ENCODE peak calls at places on chromosome 14, in five cellular contexts. S, B, E, P and F are unnamed samples.
A peak's percentile ranks its signal among the peaks of the same experiment; 100 is the strongest.

GRCh38 chr14:92527724-92528123 is 14.1 kb downstream of the RIN3 start:
- DNase-seq in S (no peak), B (peak; percentile 83), E (no peak), P (no peak), F (no peak)

GRCh38 chr14:49566714-49567113 is 19.5 kb downstream of the RPS29 start:
- DNase-seq in S (no peak), B (no peak), E (no peak), P (no peak), F (no peak)

GRCh38 chr14:33210304-33210703 is 271.6 kb downstream of the NPAS3 start:
- DNase-seq in S (no peak), B (peak; percentile 1), E (no peak), P (no peak), F (no peak)

GRCh38 chr14:23727566-23728335 is 91.6 kb downstream of the DHRS2 start:
- DNase-seq in S (peak; percentile 39), B (peak; percentile 26), E (no peak), P (peak; percentile 58), F (peak; percentile 90)

GRCh38 chr14:30656190-30656632 is 34.1 kb downstream of the SCFD1 start:
- DNase-seq in S (no peak), B (peak; percentile 26), E (peak; percentile 4), P (peak; percentile 18), F (peak; percentile 68)

GRCh38 chr14:24068711-24069410 is 2.5 kb upstream of the CPNE6 start:
- DNase-seq in S (no peak), B (no peak), E (no peak), P (no peak), F (no peak)

GRCh38 chr14:24078146-24078545 is 6.8 kb downstream of the CPNE6 start:
- DNase-seq in S (no peak), B (no peak), E (no peak), P (no peak), F (no peak)

GRCh38 chr14:93239869-93240677 is 33.0 kb downstream of the UBR7 start:
- DNase-seq in S (no peak), B (peak; percentile 89), E (no peak), P (no peak), F (no peak)

GRCh38 chr14:80211143-80212024 is at the start of gene DIO2:
- DNase-seq in S (no peak), B (peak; percentile 31), E (no peak), P (no peak), F (no peak)

GRCh38 chr14:35965425-35965824 is 139.3 kb downstream of the BRMS1L start:
- DNase-seq in S (no peak), B (no peak), E (no peak), P (no peak), F (no peak)
- TF ChIP-seq MXI1 in S (no peak), B (no peak), E (no peak), P (no peak), F (no peak)

DNA sequence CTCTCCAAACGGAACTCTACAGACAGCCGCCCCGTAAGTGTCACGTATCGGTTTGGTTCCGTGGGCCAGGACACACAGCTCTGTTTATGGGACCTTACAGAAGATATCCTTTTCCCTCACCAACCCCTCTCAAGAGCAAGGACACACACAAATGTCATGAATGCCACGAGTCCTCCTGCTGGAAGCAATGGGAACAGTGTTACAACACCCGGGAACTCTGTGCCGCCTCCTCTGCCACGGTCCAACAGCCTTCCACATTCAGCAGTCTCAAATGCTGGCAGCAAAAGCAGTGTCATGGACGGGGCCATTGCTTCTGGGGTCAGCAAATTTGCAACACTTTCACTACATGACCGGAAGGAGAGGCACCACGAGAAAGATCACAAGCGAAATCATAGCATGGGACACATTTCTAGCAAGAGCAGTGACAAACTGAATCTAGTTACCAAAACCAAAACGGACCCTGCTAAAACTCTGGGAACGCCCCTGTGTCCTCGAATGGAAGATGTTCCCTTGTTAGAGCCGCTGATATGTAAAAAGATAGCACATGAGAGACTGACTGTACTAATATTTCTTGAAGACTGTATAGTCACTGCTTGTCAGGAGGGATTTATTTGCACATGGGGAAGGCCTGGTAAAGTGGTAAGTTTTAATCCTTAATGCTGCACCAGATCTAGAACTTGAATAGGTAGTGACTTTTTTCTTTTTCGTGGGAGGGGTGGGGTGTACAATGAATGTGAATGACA is 69.7 kb downstream of the WDR20 start:
- DNase-seq in S (no peak), B (peak; percentile 28), E (no peak), P (peak; percentile 67), F (peak; percentile 58)
- TF ChIP-seq MXI1 in S (no peak), B (no peak), E (no peak), P (no peak), F (no peak)

DNA sequence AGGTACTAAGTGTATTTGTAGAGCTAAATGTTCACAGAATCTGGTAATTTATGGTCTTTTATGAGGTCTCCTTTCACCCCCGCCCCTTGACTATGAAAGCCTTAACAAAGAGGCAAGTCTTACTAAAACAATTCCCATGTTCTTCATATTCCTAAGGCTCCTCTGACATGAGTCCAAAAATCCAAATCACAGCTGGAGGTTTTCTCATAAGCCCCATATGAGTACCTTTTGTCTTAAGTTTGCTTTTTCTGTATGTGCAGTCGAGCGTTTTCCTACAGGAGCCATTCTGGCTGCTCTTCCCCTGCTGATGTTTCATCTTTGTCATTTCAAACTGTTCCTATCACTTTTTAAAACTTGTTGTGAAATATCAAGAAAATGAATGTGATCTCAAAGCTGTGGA is 55.2 kb downstream of the SIX1 start:
- DNase-seq in S (no peak), B (no peak), E (no peak), P (no peak), F (no peak)
- TF ChIP-seq MXI1 in S (no peak), B (no peak), E (no peak), P (no peak), F (no peak)

DNA sequence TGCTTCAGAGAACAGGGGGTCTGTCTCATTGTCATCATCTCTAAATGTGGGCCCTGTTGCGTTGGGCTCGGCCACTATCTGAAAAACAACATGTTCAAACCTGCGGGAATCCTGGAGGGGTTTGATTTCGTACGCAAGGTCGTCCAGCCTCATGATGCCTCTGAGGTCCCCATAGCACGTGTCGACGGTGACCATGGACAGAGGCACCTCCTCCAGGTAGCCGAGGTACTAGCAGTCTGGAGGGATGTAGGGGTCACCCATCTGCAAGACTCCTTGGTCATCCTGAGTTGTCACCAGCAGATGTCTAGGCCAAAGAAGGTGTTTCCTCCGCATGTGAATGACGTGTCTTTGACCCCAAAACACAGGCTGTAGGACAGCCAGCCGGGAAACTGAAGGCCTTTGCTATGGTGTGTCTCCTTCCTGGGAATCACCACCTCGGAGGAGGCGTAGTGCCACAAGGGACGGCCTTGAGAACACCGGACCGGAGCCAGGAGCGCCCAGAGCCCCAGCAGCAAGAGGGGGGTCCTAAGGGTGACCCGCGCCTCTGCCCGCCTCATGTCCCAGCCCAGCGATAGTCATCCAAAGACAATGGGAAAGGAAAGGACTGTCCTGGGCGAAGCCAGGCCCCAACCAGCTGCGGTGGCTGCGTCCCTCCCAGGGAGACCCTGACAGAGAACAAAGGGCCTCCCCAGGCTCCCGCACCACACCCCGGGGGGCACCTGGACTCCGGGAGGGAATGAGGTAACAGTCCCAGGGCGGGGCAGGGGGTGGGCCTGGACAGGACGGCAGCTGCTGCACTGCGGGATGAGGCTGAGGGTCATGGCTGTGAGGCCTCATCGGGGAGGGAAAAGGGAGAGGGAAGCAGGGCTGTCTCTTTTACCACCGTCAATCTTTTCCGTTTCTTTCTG is 445.5 kb downstream of the TMEM121 start:
- DNase-seq in S (no peak), B (no peak), E (no peak), P (no peak), F (no peak)
- TF ChIP-seq MXI1 in S (no peak), B (no peak), E (no peak), P (no peak), F (no peak)

GRCh38 chr14:99928963-99929362 is 135.8 kb downstream of the EML1 start:
- DNase-seq in S (no peak), B (no peak), E (no peak), P (no peak), F (no peak)
- TF ChIP-seq MXI1 in S (no peak), B (no peak), E (no peak), P (no peak), F (no peak)

GRCh38 chr14:69877492-69877891 is 1.7 kb upstream of the SMOC1 start:
- DNase-seq in S (peak; percentile 14), B (peak; percentile 74), E (no peak), P (peak; percentile 61), F (no peak)

GRCh38 chr14:69880051-69880487 is 853 bp downstream of the SMOC1 start:
- DNase-seq in S (no peak), B (peak; percentile 29), E (no peak), P (no peak), F (peak; percentile 46)

GRCh38 chr14:69878251-69878650 is 965 bp upstream of the SMOC1 start:
- DNase-seq in S (no peak), B (no peak), E (no peak), P (no peak), F (no peak)

GRCh38 chr14:69880851-69881250 is 1.6 kb downstream of the SMOC1 start:
- DNase-seq in S (no peak), B (no peak), E (no peak), P (peak; percentile 46), F (no peak)

DNA sequence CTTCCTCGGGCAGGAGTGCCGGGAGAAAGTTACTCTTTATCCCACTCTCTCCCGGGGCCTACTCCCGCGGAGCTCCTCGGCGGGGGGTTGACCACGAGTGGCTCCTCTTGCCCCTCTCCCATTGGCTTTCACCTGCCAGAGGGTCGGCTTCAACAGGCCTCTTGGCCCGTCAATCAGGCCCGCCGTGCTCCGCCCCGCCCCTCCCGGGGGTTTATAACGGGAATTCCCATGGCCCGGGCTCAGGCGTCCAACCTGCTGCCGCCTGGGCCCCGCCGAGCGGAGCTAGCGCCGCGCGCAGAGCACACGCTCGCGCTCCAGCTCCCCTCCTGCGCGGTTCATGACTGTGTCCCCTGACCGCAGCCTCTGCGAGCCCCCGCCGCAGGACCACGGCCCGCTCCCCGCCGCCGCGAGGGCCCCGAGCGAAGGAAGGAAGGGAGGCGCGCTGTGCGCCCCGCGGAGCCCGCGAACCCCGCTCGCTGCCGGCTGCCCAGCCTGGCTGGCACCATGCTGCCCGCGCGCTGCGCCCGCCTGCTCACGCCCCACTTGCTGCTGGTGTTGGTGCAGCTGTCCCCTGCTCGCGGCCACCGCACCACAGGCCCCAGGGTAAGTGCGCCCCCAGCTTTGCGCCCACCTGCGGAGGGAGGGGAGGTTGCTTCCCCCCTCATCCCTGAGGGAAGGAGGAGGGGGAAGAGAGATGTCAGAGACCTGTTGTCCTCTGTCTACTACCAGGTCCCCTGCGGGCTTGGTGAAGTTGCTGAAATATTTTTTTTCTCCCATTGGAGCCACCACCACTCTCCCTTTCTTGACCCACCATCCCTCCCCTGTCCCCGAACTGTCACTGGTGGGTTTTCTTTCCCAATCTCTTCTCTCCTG is at the start of gene SMOC1:
- DNase-seq in S (peak; percentile 8), B (peak; percentile 79), E (no peak), P (peak; percentile 87), F (peak; percentile 84)
- TF ChIP-seq MXI1 in S (no peak), B (no peak), E (no peak), P (no peak), F (peak; percentile 85)

DNA sequence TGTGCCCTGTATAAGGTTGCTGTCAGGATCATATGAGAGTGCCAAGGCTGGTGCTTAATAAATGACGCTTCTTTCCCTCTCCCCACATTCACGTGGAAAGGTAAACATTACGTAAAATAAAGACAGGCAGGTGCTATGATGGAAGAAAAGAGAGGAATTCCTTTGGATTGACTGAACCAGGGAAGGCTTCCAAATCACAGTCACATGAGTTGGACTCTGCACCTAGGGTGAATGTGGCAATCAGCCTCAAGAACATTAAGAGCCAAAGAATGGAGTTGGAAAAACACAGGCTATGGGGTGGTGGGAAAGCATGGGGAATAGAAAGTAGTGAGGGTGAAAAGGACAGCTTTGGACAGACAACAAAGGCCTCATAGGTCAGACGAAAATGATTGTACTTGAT is 473.1 kb downstream of the VRK1 start:
- DNase-seq in S (no peak), B (no peak), E (no peak), P (no peak), F (peak; percentile 5)
- TF ChIP-seq MXI1 in S (no peak), B (no peak), E (no peak), P (no peak), F (no peak)

GRCh38 chr14:105381446-105382342 is 16.6 kb upstream of the TEX22 start:
- DNase-seq in S (no peak), B (no peak), E (no peak), P (no peak), F (no peak)
- TF ChIP-seq MXI1 in S (no peak), B (no peak), E (no peak), P (no peak), F (no peak)

GRCh38 chr14:95222151-95222631 is 64.9 kb upstream of the DICER1 start:
- DNase-seq in S (no peak), B (peak; percentile 38), E (no peak), P (no peak), F (peak; percentile 6)
- TF ChIP-seq MXI1 in S (no peak), B (no peak), E (no peak), P (no peak), F (no peak)